ENCODE peak calls at places on chromosome 7, in four cellular contexts. One of them, this sample, is unnamed.
A peak's percentile ranks its signal among the peaks of the same experiment; 100 is the strongest.

GRCh38 chr7:89104748-89105685 is 309.5 kb upstream of the TEX47 start:
- DNase-seq in SK-MEL-5: no peak
- DNase-seq in mucosa of gallbladder: no peak
- DNase-seq in stimulated activated naive B cell treated with anti-CD40 and anti-IgM and Interleukin-4, amounts not matched to agents 10 μg/mL and 1 μg/mL and 100 μg/mL, for 72 hours: no peak
- DNase-seq in this sample: peak; percentile 1

GRCh38 chr7:28958946-28959417 is 852 bp upstream of the TRIL start:
- DNase-seq in SK-MEL-5: no peak
- DNase-seq in mucosa of gallbladder: no peak
- DNase-seq in stimulated activated naive B cell treated with anti-CD40 and anti-IgM and Interleukin-4, amounts not matched to agents 10 μg/mL and 1 μg/mL and 100 μg/mL, for 72 hours: no peak
- DNase-seq in this sample: no peak

GRCh38 chr7:87316097-87316700 is 29.3 kb upstream of the CROT start:
- DNase-seq in SK-MEL-5: no peak
- DNase-seq in mucosa of gallbladder: no peak
- DNase-seq in stimulated activated naive B cell treated with anti-CD40 and anti-IgM and Interleukin-4, amounts not matched to agents 10 μg/mL and 1 μg/mL and 100 μg/mL, for 72 hours: peak; percentile 10
- DNase-seq in this sample: no peak

GRCh38 chr7:23276381-23276780 is 22.8 kb upstream of the MALSU1 start:
- DNase-seq in SK-MEL-5: peak; percentile 51
- DNase-seq in mucosa of gallbladder: no peak
- DNase-seq in stimulated activated naive B cell treated with anti-CD40 and anti-IgM and Interleukin-4, amounts not matched to agents 10 μg/mL and 1 μg/mL and 100 μg/mL, for 72 hours: no peak
- DNase-seq in this sample: no peak

GRCh38 chr7:80967536-80968297 is 48.9 kb upstream of the SEMA3C start:
- DNase-seq in SK-MEL-5: no peak
- DNase-seq in mucosa of gallbladder: no peak
- DNase-seq in stimulated activated naive B cell treated with anti-CD40 and anti-IgM and Interleukin-4, amounts not matched to agents 10 μg/mL and 1 μg/mL and 100 μg/mL, for 72 hours: no peak
- DNase-seq in this sample: no peak

GRCh38 chr7:133020501-133020900 is 61.4 kb downstream of the CHCHD3 start:
- DNase-seq in SK-MEL-5: no peak
- DNase-seq in mucosa of gallbladder: no peak
- DNase-seq in stimulated activated naive B cell treated with anti-CD40 and anti-IgM and Interleukin-4, amounts not matched to agents 10 μg/mL and 1 μg/mL and 100 μg/mL, for 72 hours: no peak
- DNase-seq in this sample: no peak

GRCh38 chr7:1733206-1733907 is 63.3 kb downstream of the ELFN1 start:
- DNase-seq in SK-MEL-5: no peak
- DNase-seq in mucosa of gallbladder: no peak
- DNase-seq in stimulated activated naive B cell treated with anti-CD40 and anti-IgM and Interleukin-4, amounts not matched to agents 10 μg/mL and 1 μg/mL and 100 μg/mL, for 72 hours: no peak
- DNase-seq in this sample: no peak

GRCh38 chr7:104059103-104059502 is 69.6 kb upstream of the RELN start:
- DNase-seq in SK-MEL-5: no peak
- DNase-seq in mucosa of gallbladder: no peak
- DNase-seq in stimulated activated naive B cell treated with anti-CD40 and anti-IgM and Interleukin-4, amounts not matched to agents 10 μg/mL and 1 μg/mL and 100 μg/mL, for 72 hours: no peak
- DNase-seq in this sample: peak; percentile 8

GRCh38 chr7:151592868-151593486 is 73.3 kb upstream of the RHEB start:
- DNase-seq in SK-MEL-5: no peak
- DNase-seq in mucosa of gallbladder: no peak
- DNase-seq in stimulated activated naive B cell treated with anti-CD40 and anti-IgM and Interleukin-4, amounts not matched to agents 10 μg/mL and 1 μg/mL and 100 μg/mL, for 72 hours: no peak
- DNase-seq in this sample: peak; percentile 97

GRCh38 chr7:158824028-158824427 is 5.3 kb downstream of the ESYT2 start:
- DNase-seq in SK-MEL-5: no peak
- DNase-seq in mucosa of gallbladder: no peak
- DNase-seq in stimulated activated naive B cell treated with anti-CD40 and anti-IgM and Interleukin-4, amounts not matched to agents 10 μg/mL and 1 μg/mL and 100 μg/mL, for 72 hours: peak; percentile 16
- DNase-seq in this sample: no peak

This sample was measured in HT1080.